ENCODE peak calls at places on chromosomes 7 and 10, in six cellular contexts. One of them, this sample, is unnamed.

GRCh38 chr10:115049957-115050356 is 43.2 kb upstream of the ATRNL1 start:
- DNase-seq in Panc1: no peak
- DNase-seq in foreskin fibroblast: no peak
- DNase-seq in body of pancreas: no peak
- DNase-seq in uterus: no peak
- DNase-seq in stimulated activated CD4-positive, alpha-beta T cell treated with anti-CD3 and anti-CD28 coated beads, TNF-alpha, amount 100 ng/mL, for 48 hours: no peak
- DNase-seq in this sample: no peak

GRCh38 chr10:52004342-52004949 is 305.1 kb upstream of the CSTF2T start:
- DNase-seq in stimulated activated CD4-positive, alpha-beta T cell treated with anti-CD3 and anti-CD28 coated beads, TNF-alpha, amount 100 ng/mL, for 48 hours: no peak
- DNase-seq in body of pancreas: no peak
- DNase-seq in foreskin fibroblast: peak
- DNase-seq in Panc1: peak
- DNase-seq in uterus: no peak
- DNase-seq in this sample: no peak

GRCh38 chr7:91405093-91405492 is 140.9 kb downstream of the FZD1 start:
- DNase-seq in body of pancreas: no peak
- DNase-seq in Panc1: no peak
- DNase-seq in uterus: no peak
- DNase-seq in foreskin fibroblast: no peak
- DNase-seq in stimulated activated CD4-positive, alpha-beta T cell treated with anti-CD3 and anti-CD28 coated beads, TNF-alpha, amount 100 ng/mL, for 48 hours: no peak
- DNase-seq in this sample: no peak

GRCh38 chr10:66941491-66941890 is 15.7 kb downstream of the LRRTM3 start:
- DNase-seq in body of pancreas: no peak
- DNase-seq in stimulated activated CD4-positive, alpha-beta T cell treated with anti-CD3 and anti-CD28 coated beads, TNF-alpha, amount 100 ng/mL, for 48 hours: no peak
- DNase-seq in uterus: no peak
- DNase-seq in foreskin fibroblast: no peak
- DNase-seq in Panc1: no peak
- DNase-seq in this sample: no peak

GRCh38 chr10:91096263-91096662 is 124.2 kb upstream of the PCGF5 start:
- DNase-seq in stimulated activated CD4-positive, alpha-beta T cell treated with anti-CD3 and anti-CD28 coated beads, TNF-alpha, amount 100 ng/mL, for 48 hours: no peak
- DNase-seq in uterus: no peak
- DNase-seq in foreskin fibroblast: no peak
- DNase-seq in Panc1: no peak
- DNase-seq in body of pancreas: no peak
- DNase-seq in this sample: no peak

GRCh38 chr7:149753370-149754233 is 19.8 kb downstream of the ZNF467 start:
- DNase-seq in stimulated activated CD4-positive, alpha-beta T cell treated with anti-CD3 and anti-CD28 coated beads, TNF-alpha, amount 100 ng/mL, for 48 hours: no peak
- DNase-seq in body of pancreas: peak
- DNase-seq in foreskin fibroblast: peak
- DNase-seq in Panc1: no peak
- DNase-seq in uterus: no peak
- DNase-seq in this sample: no peak

GRCh38 chr10:47339186-47339735 is 8.9 kb upstream of the RBP3 start:
- DNase-seq in uterus: no peak
- DNase-seq in body of pancreas: no peak
- DNase-seq in foreskin fibroblast: no peak
- DNase-seq in Panc1: no peak
- DNase-seq in stimulated activated CD4-positive, alpha-beta T cell treated with anti-CD3 and anti-CD28 coated beads, TNF-alpha, amount 100 ng/mL, for 48 hours: no peak
- DNase-seq in this sample: no peak

GRCh38 chr10:22447068-22447467 is 101.8 kb downstream of the SPAG6 start:
- DNase-seq in foreskin fibroblast: no peak
- DNase-seq in body of pancreas: no peak
- DNase-seq in uterus: no peak
- DNase-seq in stimulated activated CD4-positive, alpha-beta T cell treated with anti-CD3 and anti-CD28 coated beads, TNF-alpha, amount 100 ng/mL, for 48 hours: no peak
- DNase-seq in Panc1: no peak
- DNase-seq in this sample: no peak

GRCh38 chr10:86179961-86180360 is 186.6 kb downstream of the GRID1 start:
- DNase-seq in Panc1: no peak
- DNase-seq in stimulated activated CD4-positive, alpha-beta T cell treated with anti-CD3 and anti-CD28 coated beads, TNF-alpha, amount 100 ng/mL, for 48 hours: no peak
- DNase-seq in uterus: no peak
- DNase-seq in foreskin fibroblast: no peak
- DNase-seq in body of pancreas: no peak
- DNase-seq in this sample: no peak

GRCh38 chr7:114760477-114760876 is 161.4 kb upstream of the MDFIC start:
- DNase-seq in foreskin fibroblast: peak
- DNase-seq in body of pancreas: no peak
- DNase-seq in uterus: no peak
- DNase-seq in stimulated activated CD4-positive, alpha-beta T cell treated with anti-CD3 and anti-CD28 coated beads, TNF-alpha, amount 100 ng/mL, for 48 hours: no peak
- DNase-seq in Panc1: no peak
- DNase-seq in this sample: no peak

This sample was measured in left ventricle myocardium inferior.